ENCODE peak calls at places on chromosomes 12 and 14, in five cellular contexts. One of them, this sample, is unnamed.

GRCh38 chr12:28025821-28026505 is 53.4 kb upstream of the PTHLH start:
- DNase-seq in HCT116: no peak
- DNase-seq in HepG2: no peak
- DNase-seq in H1: no peak
- DNase-seq in SK-N-SH: no peak
- DNase-seq in this sample: no peak

GRCh38 chr12:77053259-77053658 is 12.1 kb downstream of the E2F7 start:
- DNase-seq in HCT116: no peak
- DNase-seq in HepG2: peak
- DNase-seq in H1: no peak
- DNase-seq in SK-N-SH: no peak
- DNase-seq in this sample: no peak

GRCh38 chr12:85794551-85794950 is 41.7 kb downstream of the RASSF9 start:
- DNase-seq in HCT116: no peak
- DNase-seq in HepG2: no peak
- DNase-seq in H1: no peak
- DNase-seq in SK-N-SH: no peak
- DNase-seq in this sample: no peak

GRCh38 chr12:56243731-56244181 is 13.9 kb downstream of the SLC39A5 start:
- DNase-seq in HCT116: no peak
- DNase-seq in HepG2: peak
- DNase-seq in H1: no peak
- DNase-seq in SK-N-SH: peak
- DNase-seq in this sample: no peak

GRCh38 chr12:27076930-27077329 is 5.4 kb downstream of the C12orf71 start:
- DNase-seq in HCT116: no peak
- DNase-seq in HepG2: no peak
- DNase-seq in H1: no peak
- DNase-seq in SK-N-SH: no peak
- DNase-seq in this sample: peak

GRCh38 chr14:106605548-106606448 is 1079.4 kb downstream of the TMEM121 start:
- DNase-seq in HCT116: no peak
- DNase-seq in HepG2: peak
- DNase-seq in H1: no peak
- DNase-seq in SK-N-SH: peak
- DNase-seq in this sample: no peak

GRCh38 chr12:42652048-42652447 is 62.5 kb upstream of the PRICKLE1 start:
- DNase-seq in HCT116: no peak
- DNase-seq in HepG2: no peak
- DNase-seq in H1: no peak
- DNase-seq in SK-N-SH: no peak
- DNase-seq in this sample: no peak

GRCh38 chr12:64825143-64826011 is 930 bp downstream of the TBC1D30 start:
- DNase-seq in HCT116: no peak
- DNase-seq in HepG2: no peak
- DNase-seq in H1: peak
- DNase-seq in SK-N-SH: peak
- DNase-seq in this sample: peak

GRCh38 chr14:55847766-55848165 is 267.8 kb downstream of the KTN1 start:
- DNase-seq in HCT116: no peak
- DNase-seq in HepG2: no peak
- DNase-seq in H1: no peak
- DNase-seq in SK-N-SH: no peak
- DNase-seq in this sample: no peak

GRCh38 chr12:58757422-58757821 is 162.9 kb downstream of the LRIG3 start:
- DNase-seq in HCT116: no peak
- DNase-seq in HepG2: no peak
- DNase-seq in H1: no peak
- DNase-seq in SK-N-SH: no peak
- DNase-seq in this sample: no peak

GRCh38 chr12:105742567-105742874 is 396.2 kb downstream of the NUAK1 start:
- DNase-seq in HCT116: no peak
- DNase-seq in HepG2: no peak
- DNase-seq in H1: no peak
- DNase-seq in SK-N-SH: no peak
- DNase-seq in this sample: no peak

GRCh38 chr12:905273-906076 is 44.0 kb downstream of the RAD52 start:
- DNase-seq in HCT116: no peak
- DNase-seq in HepG2: no peak
- DNase-seq in H1: no peak
- DNase-seq in SK-N-SH: no peak
- DNase-seq in this sample: no peak

GRCh38 chr12:42794811-42795210 is 205.3 kb upstream of the PRICKLE1 start:
- DNase-seq in HCT116: no peak
- DNase-seq in HepG2: no peak
- DNase-seq in H1: no peak
- DNase-seq in SK-N-SH: no peak
- DNase-seq in this sample: no peak

GRCh38 chr14:69980457-69981414 is 101.5 kb downstream of the SMOC1 start:
- DNase-seq in HCT116: peak
- DNase-seq in HepG2: no peak
- DNase-seq in H1: no peak
- DNase-seq in SK-N-SH: no peak
- DNase-seq in this sample: no peak

GRCh38 chr12:78431931-78432330 is 432.6 kb upstream of the SYT1 start:
- DNase-seq in HCT116: no peak
- DNase-seq in HepG2: no peak
- DNase-seq in H1: no peak
- DNase-seq in SK-N-SH: no peak
- DNase-seq in this sample: no peak

GRCh38 chr14:22900088-22900799 is 17.2 kb downstream of the REM2 start:
- DNase-seq in HCT116: peak
- DNase-seq in HepG2: peak
- DNase-seq in H1: peak
- DNase-seq in SK-N-SH: peak
- DNase-seq in this sample: no peak

GRCh38 chr14:60064491-60065072 is 27.1 kb upstream of the PCNX4 start:
- DNase-seq in HCT116: peak
- DNase-seq in HepG2: peak
- DNase-seq in H1: no peak
- DNase-seq in SK-N-SH: peak
- DNase-seq in this sample: peak

GRCh38 chr14:93114713-93115068 is 1.0 kb downstream of the ITPK1 start:
- DNase-seq in HCT116: no peak
- DNase-seq in HepG2: no peak
- DNase-seq in H1: no peak
- DNase-seq in SK-N-SH: no peak
- DNase-seq in this sample: no peak

DNA sequence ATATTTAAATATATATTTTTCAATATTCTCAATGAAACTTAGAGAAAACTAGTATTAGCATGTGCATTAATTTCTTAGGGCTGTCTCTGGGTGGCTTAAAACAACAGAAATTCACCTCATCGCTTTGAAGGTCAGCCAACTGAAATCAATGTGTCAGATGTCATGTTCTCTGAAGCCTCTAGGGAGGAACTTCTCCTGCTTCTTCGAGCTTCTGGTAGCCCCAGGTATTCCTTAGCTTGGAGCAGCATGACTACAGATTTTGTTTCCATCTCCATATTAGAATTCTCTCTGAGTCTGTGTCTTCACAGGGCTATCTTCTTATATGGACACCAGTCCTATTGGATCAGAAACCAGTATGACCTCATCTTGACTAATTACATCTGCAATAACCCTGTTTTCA is 221.5 kb downstream of the PDZRN4 start:
- DNase-seq in HCT116: no peak
- DNase-seq in HepG2: no peak
- DNase-seq in H1: no peak
- DNase-seq in SK-N-SH: no peak
- DNase-seq in this sample: no peak
- TF ChIP-seq JUND in HCT116: no peak
- TF ChIP-seq JUND in HepG2: no peak
- TF ChIP-seq JUND in H1: no peak
- TF ChIP-seq JUND in SK-N-SH: no peak
- TF ChIP-seq JUND in this sample: no peak

DNA sequence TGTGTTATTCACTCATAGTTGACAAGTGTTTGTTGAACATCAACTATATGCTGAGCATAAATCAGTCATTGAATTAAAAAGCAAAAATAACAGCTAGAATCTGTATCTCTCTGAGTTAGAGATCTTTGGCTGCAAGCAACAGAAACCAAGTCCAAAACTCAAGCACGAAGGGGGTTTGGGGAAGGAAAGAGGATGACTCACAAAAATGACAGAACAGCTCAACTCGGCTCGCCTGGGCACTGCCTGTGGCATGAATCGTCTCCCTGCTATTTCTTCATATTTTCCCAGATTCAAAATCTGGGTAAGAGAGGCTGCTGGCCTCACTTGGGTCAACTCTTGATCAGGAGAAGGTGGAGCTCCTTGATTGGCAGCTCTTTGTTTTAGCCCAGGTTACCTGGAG is 72.7 kb upstream of the NCOR2 start:
- DNase-seq in HCT116: no peak
- DNase-seq in HepG2: no peak
- DNase-seq in H1: no peak
- DNase-seq in SK-N-SH: no peak
- DNase-seq in this sample: no peak
- TF ChIP-seq JUND in HCT116: peak
- TF ChIP-seq JUND in HepG2: no peak
- TF ChIP-seq JUND in H1: no peak
- TF ChIP-seq JUND in SK-N-SH: peak
- TF ChIP-seq JUND in this sample: no peak

GRCh38 chr14:97180304-97181200 is 383.4 kb downstream of the VRK1 start:
- DNase-seq in HCT116: peak
- DNase-seq in HepG2: peak
- DNase-seq in H1: no peak
- DNase-seq in SK-N-SH: no peak
- DNase-seq in this sample: peak
- TF ChIP-seq JUND in HCT116: peak
- TF ChIP-seq JUND in HepG2: no peak
- TF ChIP-seq JUND in H1: no peak
- TF ChIP-seq JUND in SK-N-SH: peak
- TF ChIP-seq JUND in this sample: no peak

DNA sequence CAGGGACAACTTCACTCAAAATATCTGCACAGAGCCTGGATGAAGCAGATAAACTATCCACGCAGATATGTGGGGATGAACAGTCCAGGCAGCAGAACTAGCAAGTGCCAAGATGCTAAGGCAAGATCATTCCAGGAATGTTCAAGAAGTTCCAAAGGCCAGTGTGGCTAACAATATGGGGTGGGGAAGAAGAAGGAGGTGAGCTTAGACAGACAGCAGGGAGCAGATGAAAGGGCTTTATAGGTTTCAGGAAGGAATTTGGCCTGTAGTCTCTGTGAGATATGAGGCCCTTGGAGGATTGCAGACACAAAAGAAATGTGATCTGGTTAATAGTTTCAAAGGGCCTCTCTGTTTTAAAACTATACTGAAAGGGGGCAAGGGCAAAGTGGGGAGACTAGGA is 63.5 kb upstream of the PPM1H start:
- DNase-seq in HCT116: no peak
- DNase-seq in HepG2: no peak
- DNase-seq in H1: no peak
- DNase-seq in SK-N-SH: no peak
- DNase-seq in this sample: no peak
- TF ChIP-seq JUND in HCT116: no peak
- TF ChIP-seq JUND in HepG2: no peak
- TF ChIP-seq JUND in H1: no peak
- TF ChIP-seq JUND in SK-N-SH: no peak
- TF ChIP-seq JUND in this sample: no peak

DNA sequence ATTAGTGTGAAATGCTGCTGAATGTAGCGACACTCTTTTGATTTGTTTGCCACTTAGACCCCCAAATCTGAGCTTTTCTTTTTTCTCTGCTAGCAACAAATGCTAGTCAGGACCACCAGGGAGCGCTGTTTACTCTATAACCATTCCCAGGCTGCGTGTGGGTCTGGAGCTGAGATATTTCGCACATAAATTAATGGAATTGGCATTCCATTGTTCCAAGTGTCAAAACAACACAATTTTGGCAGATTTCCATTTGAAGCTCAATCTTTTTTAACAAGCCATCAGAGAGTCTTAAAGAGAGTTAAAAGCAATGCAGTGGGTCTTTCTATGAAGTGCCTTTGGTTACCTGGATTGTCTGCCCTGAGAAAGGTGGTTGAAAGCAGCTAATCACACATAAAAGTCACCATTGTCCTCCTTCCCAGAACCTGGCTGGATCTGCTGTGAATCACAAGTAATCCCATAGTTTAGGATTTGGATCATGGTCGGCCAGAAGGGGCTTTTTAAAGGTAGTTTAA is 7.4 kb upstream of the TMEM132C start:
- DNase-seq in HCT116: no peak
- DNase-seq in HepG2: peak
- DNase-seq in H1: peak
- DNase-seq in SK-N-SH: peak
- DNase-seq in this sample: peak
- TF ChIP-seq JUND in HCT116: no peak
- TF ChIP-seq JUND in HepG2: no peak
- TF ChIP-seq JUND in H1: no peak
- TF ChIP-seq JUND in SK-N-SH: no peak
- TF ChIP-seq JUND in this sample: no peak